ENCODE peak calls at places on chromosomes 5 and 9, in six cellular contexts. H is psoas muscle, Z is AG04449, R is esophagus squamous epithelium, P is skeletal muscle cell, A is GM12865. X is an unnamed sample.
A peak's percentile ranks its signal among the peaks of the same experiment; 100 is the strongest.

GRCh38 chr5:538801-539468 is 14.7 kb upstream of the SLC9A3 start:
- DNase-seq in A (no peak), H (peak; percentile 8), P (no peak), Z (no peak), R (no peak), X (peak; percentile 6)

GRCh38 chr9:84357235-84357634 is 16.7 kb upstream of the SLC28A3 start:
- DNase-seq in A (no peak), H (no peak), P (peak; percentile 17), Z (no peak), R (no peak), X (no peak)

GRCh38 chr5:23507278-23507685 is at the start of gene PRDM9:
- DNase-seq in R (no peak), P (peak; percentile 20), H (peak; percentile 64), Z (no peak), A (no peak), X (peak; percentile 62)

GRCh38 chr5:155260798-155261197 is 247.2 kb downstream of the KIF4B start:
- DNase-seq in Z (no peak), R (no peak), H (no peak), A (peak; percentile 28), P (no peak), X (no peak)

GRCh38 chr5:1184163-1184470 is 17.3 kb upstream of the SLC6A19 start:
- DNase-seq in R (no peak), P (no peak), A (no peak), Z (no peak), H (no peak), X (no peak)

GRCh38 chr9:71796368-71796767 is 28.1 kb upstream of the CEMIP2 start:
- DNase-seq in Z (no peak), A (peak; percentile 20), P (no peak), R (no peak), H (no peak), X (no peak)

GRCh38 chr9:73154760-73155159 is 3.1 kb downstream of the ANXA1 start:
- DNase-seq in R (no peak), H (no peak), P (no peak), Z (no peak), A (no peak), X (no peak)

GRCh38 chr5:91229031-91229623 is 154.0 kb downstream of the ARRDC3 start:
- DNase-seq in P (no peak), R (no peak), H (no peak), Z (no peak), A (no peak), X (no peak)

GRCh38 chr5:75023368-75024159 is 28.8 kb downstream of the GCNT4 start:
- DNase-seq in A (no peak), P (no peak), H (no peak), Z (no peak), R (no peak), X (no peak)

GRCh38 chr5:175895701-175896102 is 24.3 kb downstream of the CPLX2 start:
- DNase-seq in H (no peak), R (no peak), P (no peak), A (peak; percentile 68), Z (no peak), X (no peak)

GRCh38 chr5:135441919-135442318 is 5.2 kb downstream of the DCANP1 start:
- DNase-seq in P (no peak), Z (no peak), A (no peak), H (no peak), R (no peak), X (no peak)

GRCh38 chr9:72602629-72603028 is 81.2 kb downstream of the TMC1 start:
- DNase-seq in A (no peak), Z (no peak), H (no peak), P (peak; percentile 41), R (no peak), X (no peak)

GRCh38 chr9:126317513-126317912 is 9.1 kb upstream of the MVB12B start:
- DNase-seq in H (no peak), A (no peak), R (no peak), Z (no peak), P (no peak), X (no peak)

GRCh38 chr5:83101514-83101913 is 24.2 kb downstream of the XRCC4 start:
- DNase-seq in A (no peak), R (no peak), H (no peak), Z (no peak), P (no peak), X (no peak)

GRCh38 chr5:38725419-38725865 is 120.4 kb upstream of the OSMR start:
- DNase-seq in A (no peak), Z (no peak), R (no peak), P (no peak), H (no peak), X (no peak)

GRCh38 chr5:174970502-174970901 is 246.1 kb downstream of the MSX2 start:
- DNase-seq in R (no peak), Z (no peak), P (no peak), A (no peak), H (no peak), X (no peak)

GRCh38 chr9:95047452-95048224 is 269.9 kb downstream of the FANCC start:
- DNase-seq in Z (no peak), H (no peak), R (no peak), P (no peak), A (no peak), X (no peak)

GRCh38 chr9:136587145-136587943 is 41.5 kb upstream of the NOTCH1 start:
- DNase-seq in A (no peak), H (peak; percentile 78), Z (no peak), P (peak; percentile 12), R (no peak), X (peak; percentile 91)

GRCh38 chr5:167950126-167950721 is 341.2 kb upstream of the WWC1 start:
- DNase-seq in A (no peak), H (no peak), Z (peak; percentile 79), R (no peak), P (peak; percentile 77), X (no peak)

GRCh38 chr5:177605078-177605477 is 5.1 kb downstream of the B4GALT7 start:
- DNase-seq in H (no peak), R (no peak), P (no peak), A (no peak), Z (no peak), X (no peak)

GRCh38 chr5:177604116-177604521 is 4.2 kb downstream of the B4GALT7 start:
- DNase-seq in A (no peak), R (no peak), H (no peak), P (no peak), Z (no peak), X (no peak)

GRCh38 chr5:177605667-177606066 is 5.7 kb downstream of the B4GALT7 start:
- DNase-seq in R (no peak), A (no peak), Z (no peak), H (no peak), P (no peak), X (no peak)

GRCh38 chr5:177603631-177604030 is 3.7 kb downstream of the B4GALT7 start:
- DNase-seq in R (no peak), Z (no peak), A (no peak), P (no peak), H (no peak), X (no peak)

GRCh38 chr5:177604656-177605055 is 4.7 kb downstream of the B4GALT7 start:
- DNase-seq in R (no peak), Z (no peak), H (no peak), A (no peak), P (no peak), X (no peak)
- H3K4me3 ChIP-seq in R (no peak overlapping the region), Z (no peak overlapping the region), H (no peak overlapping the region), A (no peak overlapping the region), P (no peak overlapping the region), X (no peak overlapping the region)

DNA sequence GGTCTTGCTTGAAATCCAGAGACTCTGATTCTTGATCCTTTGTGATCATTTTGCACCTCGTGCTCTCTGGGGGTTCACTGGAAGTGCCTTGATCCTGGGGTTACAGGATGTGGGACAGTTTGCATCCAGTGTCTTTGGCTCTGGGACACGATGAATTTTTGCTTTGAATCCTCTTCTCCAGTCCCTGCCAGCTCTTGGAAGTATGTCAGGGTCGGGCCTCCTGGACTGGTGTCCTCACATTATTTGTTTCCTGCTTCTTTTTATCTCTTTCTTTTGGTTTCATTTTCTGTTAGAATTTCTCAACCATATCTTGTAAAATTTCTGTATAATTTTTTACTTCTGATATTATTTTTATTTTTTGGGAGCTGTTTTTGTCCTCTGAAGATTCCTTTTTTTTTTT is 34.2 kb downstream of the SECISBP2 start:
- DNase-seq in R (no peak), H (no peak), A (no peak), P (no peak), Z (no peak), X (no peak)
- H3K4me3 ChIP-seq in R (no peak overlapping the region), H (no peak overlapping the region), A (no peak overlapping the region), P (no peak overlapping the region), Z (no peak overlapping the region), X (no peak overlapping the region)

GRCh38 chr9:96565684-96566360 is 53.8 kb downstream of the CDC14B start:
- DNase-seq in R (no peak), H (no peak), A (no peak), Z (no peak), P (no peak), X (no peak)
- H3K4me3 ChIP-seq in R (peak overlapping the region; percentile 77), H (peak overlapping the region; percentile 80), A (no peak overlapping the region), Z (peak overlapping the region; percentile 67), P (peak overlapping the region; percentile 61), X (peak overlapping the region; percentile 91)

GRCh38 chr5:139481580-139482049 is 943 bp downstream of the STING1 start:
- DNase-seq in R (no peak), A (peak; percentile 21), P (no peak), H (no peak), Z (no peak), X (peak; percentile 39)
- H3K4me3 ChIP-seq in R (peak overlapping the region; percentile 35), A (peak overlapping the region; percentile 73), P (peak overlapping the region; percentile 60), H (peak overlapping the region; percentile 60), Z (peak overlapping the region; percentile 71), X (peak overlapping the region; percentile 73)

GRCh38 chr9:5269249-5269715 is 35.2 kb downstream of the RLN2 start:
- DNase-seq in P (no peak), H (no peak), R (no peak), A (no peak), Z (peak; percentile 4), X (no peak)

GRCh38 chr9:5264219-5264595 is 33.0 kb downstream of the INSL4 start:
- DNase-seq in R (no peak), A (no peak), H (no peak), Z (no peak), P (no peak), X (no peak)

GRCh38 chr9:5263568-5264218 is 32.5 kb downstream of the INSL4 start:
- DNase-seq in R (no peak), P (no peak), A (peak; percentile 61), H (no peak), Z (no peak), X (no peak)

DNA sequence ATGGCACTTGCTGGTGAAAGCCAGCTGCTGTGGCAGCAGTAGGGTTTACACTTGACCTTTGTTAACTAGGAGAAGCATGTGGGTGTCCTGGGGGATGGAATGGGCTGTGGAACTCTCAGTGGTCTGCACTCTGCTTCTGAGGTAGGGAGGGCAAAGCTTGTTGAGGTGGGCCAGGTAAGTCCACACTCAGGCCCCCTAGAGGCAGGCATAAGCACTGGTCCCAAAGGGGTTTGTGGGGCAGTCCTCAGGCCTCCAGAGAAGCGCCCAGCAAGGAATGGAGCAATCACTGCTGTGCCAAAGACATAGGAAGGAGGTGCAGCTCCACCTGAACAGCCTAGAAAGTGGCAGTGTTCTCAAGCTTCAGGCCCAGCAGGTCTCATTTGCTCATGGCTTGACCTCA is 34.7 kb downstream of the INSL4 start:
- DNase-seq in P (no peak), H (no peak), R (no peak), A (peak; percentile 15), Z (no peak), X (no peak)
- H3K4me3 ChIP-seq in P (no peak overlapping the region), H (no peak overlapping the region), R (no peak overlapping the region), A (no peak overlapping the region), Z (no peak overlapping the region), X (no peak overlapping the region)

GRCh38 chr5:150139334-150139733 is 16.3 kb downstream of the PDGFRB start:
- DNase-seq in Z (no peak), P (peak; percentile 45), H (no peak), R (no peak), A (no peak), X (no peak)
- H3K4me3 ChIP-seq in Z (peak overlapping the region; percentile 18), P (no peak overlapping the region), H (no peak overlapping the region), R (no peak overlapping the region), A (no peak overlapping the region), X (peak overlapping the region; percentile 36)

X was measured in left ventricle myocardium inferior.